ENCODE peak calls at places on chromosomes 12 and 14, in five cellular contexts. I is mucosa of descending colon; H is tibial nerve; R is neural crest cell; K is CD8-positive, alpha-beta memory T cell. E is an unnamed sample.

GRCh38 chr14:102421366-102422057 is 58.8 kb downstream of the TECPR2 start:
- DNase-seq in R (no peak), H (no peak), I (no peak), K (no peak), E (no peak)

GRCh38 chr14:60175255-60175902 is 10.2 kb upstream of the DHRS7 start:
- DNase-seq in K (no peak), H (no peak), R (no peak), I (no peak), E (no peak)

GRCh38 chr12:65529771-65530435 is 251.4 kb downstream of the MSRB3 start:
- DNase-seq in K (no peak), H (no peak), I (no peak), R (no peak), E (no peak)

GRCh38 chr12:121794532-121795028 is 1.1 kb upstream of the RHOF start:
- DNase-seq in K (no peak), R (no peak), H (no peak), I (no peak), E (no peak)

GRCh38 chr14:90274808-90275454 is 18.6 kb downstream of the PSMC1 start:
- DNase-seq in H (no peak), K (no peak), I (no peak), R (no peak), E (no peak)

GRCh38 chr12:3692616-3693365 is 60.1 kb downstream of the CRACR2A start:
- DNase-seq in I (no peak), H (no peak), R (no peak), K (no peak), E (no peak)

GRCh38 chr12:40446385-40446784 is 221.6 kb downstream of the LRRK2 start:
- DNase-seq in I (no peak), R (no peak), H (no peak), K (no peak), E (no peak)

GRCh38 chr14:68979021-68979721 is at the start of gene ACTN1:
- DNase-seq in R (peak; percentile 74), K (peak; percentile 28), H (peak; percentile 83), I (peak; percentile 89), E (peak; percentile 89)

GRCh38 chr12:83040339-83040738 is 353.6 kb downstream of the TMTC2 start:
- DNase-seq in I (no peak), H (no peak), K (no peak), R (no peak), E (no peak)

GRCh38 chr12:66947119-66947518 is 268.2 kb upstream of the GRIP1 start:
- DNase-seq in I (no peak), K (no peak), H (no peak), R (no peak), E (no peak)

GRCh38 chr14:92540472-92541048 is 27.0 kb downstream of the RIN3 start:
- DNase-seq in I (peak; percentile 88), R (no peak), K (no peak), H (peak; percentile 93), E (peak; percentile 89)

GRCh38 chr14:69483765-69484443 is 624 bp upstream of the PLEKHD1 start:
- DNase-seq in I (peak; percentile 7), K (no peak), R (no peak), H (no peak), E (no peak)

GRCh38 chr12:78885466-78885865 is 20.9 kb downstream of the SYT1 start:
- DNase-seq in I (no peak), R (no peak), K (no peak), H (no peak), E (no peak)

GRCh38 chr14:76768671-76769500 is 7.6 kb downstream of the VASH1 start:
- DNase-seq in H (peak; percentile 2), R (no peak), K (no peak), I (no peak), E (no peak)

GRCh38 chr12:34625116-34625515 is 602.8 kb downstream of the ALG10 start:
- DNase-seq in H (no peak), I (no peak), K (no peak), R (no peak), E (no peak)

GRCh38 chr14:76955575-76956252 is 72.8 kb downstream of the IRF2BPL start:
- DNase-seq in H (no peak), K (peak; percentile 76), I (no peak), R (no peak), E (peak; percentile 41)

GRCh38 chr12:103580026-103580425 is 7.0 kb upstream of the STAB2 start:
- DNase-seq in H (no peak), K (no peak), R (no peak), I (no peak), E (no peak)

GRCh38 chr12:11827096-11827841 is 177.8 kb downstream of the ETV6 start:
- DNase-seq in R (no peak), K (no peak), I (no peak), H (no peak), E (no peak)

GRCh38 chr14:35480119-35480769 is 53.7 kb upstream of the INSM2 start:
- DNase-seq in R (no peak), K (no peak), H (no peak), I (no peak), E (no peak)